ENCODE peak calls at places on chromosomes 6 and 20, in four cellular contexts. G is nephron progenitor cell, N is fibroblast of lung, Y is endothelial cell. H is an unnamed sample.
A peak's percentile ranks its signal among the peaks of the same experiment; 100 is the strongest.

GRCh38 chr6:10310826-10311225 is 104.0 kb downstream of the TFAP2A start:
- DNase-seq in N (no peak), G (no peak), Y (no peak), H (no peak)

GRCh38 chr6:99588618-99589289 is 17.9 kb upstream of the PRDM13 start:
- DNase-seq in Y (peak; percentile 72), G (peak; percentile 72), N (peak; percentile 65), H (peak; percentile 77)

GRCh38 chr6:75183099-75183541 is 22.7 kb downstream of the COL12A1 start:
- DNase-seq in Y (no peak), N (peak; percentile 61), G (no peak), H (no peak)

GRCh38 chr20:17568045-17568788 is 1.7 kb upstream of the DSTN start:
- DNase-seq in G (no peak), Y (no peak), N (no peak), H (no peak)

GRCh38 chr6:104711371-104711770 is 148.3 kb downstream of the HACE1 start:
- DNase-seq in Y (no peak), N (peak; percentile 63), G (no peak), H (no peak)

GRCh38 chr20:48600470-48600945 is 227.3 kb downstream of the PREX1 start:
- DNase-seq in N (no peak), Y (no peak), G (no peak), H (no peak)

GRCh38 chr6:16511048-16511660 is 250.1 kb downstream of the ATXN1 start:
- DNase-seq in Y (no peak), N (peak; percentile 61), G (no peak), H (no peak)

GRCh38 chr20:61958773-61959172 is 106.9 kb downstream of the TAF4 start:
- DNase-seq in Y (no peak), N (no peak), G (no peak), H (no peak)

GRCh38 chr6:112639436-112639835 is 292.3 kb downstream of the RFPL4B start:
- DNase-seq in G (no peak), N (peak; percentile 86), Y (no peak), H (no peak)

GRCh38 chr20:31920275-31920855 is 31.5 kb downstream of the PDRG1 start:
- DNase-seq in N (no peak), Y (no peak), G (no peak), H (no peak)

GRCh38 chr20:45283529-45284065 is 23.0 kb upstream of the RBPJL start:
- DNase-seq in N (no peak), Y (no peak), G (no peak), H (no peak)

GRCh38 chr6:110629153-110629552 is 152.7 kb upstream of the SLC22A16 start:
- DNase-seq in N (no peak), G (no peak), Y (no peak), H (no peak)

GRCh38 chr6:80165143-80165542 is 58.7 kb downstream of the BCKDHB start:
- DNase-seq in N (peak; percentile 21), Y (no peak), G (no peak), H (peak; percentile 31)

GRCh38 chr6:93447874-93448273 is 28.5 kb upstream of the EPHA7 start:
- DNase-seq in N (no peak), Y (no peak), G (no peak), H (no peak)
- TF ChIP-seq CTCF in N (no peak), Y (no peak), G (no peak), H (no peak)

GRCh38 chr20:41249781-41250281 is 67.7 kb downstream of the ZHX3 start:
- DNase-seq in Y (peak; percentile 58), N (peak; percentile 78), G (peak; percentile 32), H (no peak)
- TF ChIP-seq CTCF in Y (peak; percentile 74), N (no peak), G (peak; percentile 22), H (peak; percentile 39)

GRCh38 chr6:43993881-43994523 is 133.2 kb downstream of the MRPL14 start:
- DNase-seq in N (no peak), G (no peak), Y (no peak), H (no peak)

GRCh38 chr6:43999628-44000027 is 127.6 kb downstream of the MRPL14 start:
- DNase-seq in Y (no peak), G (no peak), N (no peak), H (no peak)

GRCh38 chr6:43995137-43995536 is 132.1 kb downstream of the MRPL14 start:
- DNase-seq in N (no peak), Y (no peak), G (no peak), H (no peak)

GRCh38 chr6:43997342-43997677 is 129.9 kb downstream of the MRPL14 start:
- DNase-seq in Y (no peak), G (no peak), N (no peak), H (no peak)

GRCh38 chr6:43996614-43997341 is 130.5 kb downstream of the MRPL14 start:
- DNase-seq in N (no peak), G (no peak), Y (no peak), H (no peak)
- TF ChIP-seq CTCF in N (no peak), G (no peak), Y (no peak), H (no peak)

DNA sequence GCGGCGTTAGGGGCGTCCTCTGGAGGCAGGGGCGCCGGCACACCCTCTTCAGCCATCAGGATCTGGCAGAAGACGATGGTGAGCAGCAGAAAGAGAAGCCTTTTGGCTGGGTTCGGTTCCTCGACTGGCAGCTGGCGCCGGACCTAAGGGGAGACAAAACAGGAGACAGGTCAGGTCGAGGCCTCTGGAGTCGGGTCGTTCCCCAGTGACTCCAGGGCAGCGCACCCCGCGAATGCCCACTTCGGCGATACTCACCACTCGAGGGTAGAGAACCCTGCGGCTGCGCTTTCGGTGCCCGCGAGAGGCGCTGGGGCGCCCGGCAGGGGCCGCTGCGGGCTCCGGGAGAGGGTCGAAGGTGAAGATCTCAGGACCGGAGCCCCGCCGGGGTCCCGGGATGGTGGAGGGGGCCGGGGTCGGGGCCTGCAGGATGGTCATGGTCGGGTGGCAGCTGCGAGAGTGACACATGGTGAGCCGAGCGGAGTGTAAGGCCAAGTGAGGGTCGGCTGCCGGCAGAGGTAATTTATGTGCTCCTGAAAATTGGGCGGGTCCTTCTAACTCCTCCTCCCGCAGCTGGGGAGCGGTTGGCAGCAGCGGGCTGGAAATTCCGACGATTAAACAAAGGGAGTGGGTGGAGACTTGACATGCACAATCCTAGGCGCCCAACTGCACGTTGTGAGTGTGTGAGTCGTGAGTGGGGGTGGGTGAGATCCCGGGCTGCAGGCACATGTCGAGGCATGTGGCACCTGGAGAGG is at the start of gene IER3:
- DNase-seq in G (peak; percentile 85), N (peak; percentile 90), Y (peak; percentile 75), H (peak; percentile 80)
- TF ChIP-seq CTCF in G (peak; percentile 58), N (peak; percentile 65), Y (no peak), H (peak; percentile 76)

H was measured in GM13976.